ENCODE peak calls at places on chromosomes 5 and 9, in four cellular contexts. G is K562, A is HepG2, P is GM12878. O is an unnamed sample.

GRCh38 chr5:103258957-103259704 is 568 bp downstream of the MACIR start:
- DNase-seq in G (peak), A (peak), P (no peak), O (peak)

GRCh38 chr5:173534664-173535063 is 81.8 kb downstream of the BOD1 start:
- DNase-seq in G (no peak), A (no peak), P (no peak), O (no peak)

GRCh38 chr5:123809594-123810172 is 297.7 kb downstream of the CSNK1G3 start:
- DNase-seq in G (no peak), A (no peak), P (no peak), O (peak)

GRCh38 chr5:112795944-112796678 is 58.4 kb downstream of the APC start:
- DNase-seq in G (no peak), A (peak), P (no peak), O (no peak)

GRCh38 chr5:14097998-14098471 is 45.1 kb upstream of the TRIO start:
- DNase-seq in G (no peak), A (no peak), P (no peak), O (no peak)

GRCh38 chr5:55600086-55600485 is 65.3 kb upstream of the PLPP1 start:
- DNase-seq in G (no peak), A (no peak), P (no peak), O (no peak)

GRCh38 chr5:42579320-42579719 is 156.1 kb downstream of the GHR start:
- DNase-seq in G (no peak), A (no peak), P (no peak), O (no peak)

GRCh38 chr9:125472926-125473701 is 211.5 kb downstream of the GAPVD1 start:
- DNase-seq in G (peak), A (peak), P (no peak), O (peak)

GRCh38 chr5:134580001-134580460 is 52.6 kb downstream of the SAR1B start:
- DNase-seq in G (no peak), A (no peak), P (no peak), O (no peak)

GRCh38 chr5:96919754-96920197 is 16.1 kb upstream of the LNPEP start:
- DNase-seq in G (no peak), A (no peak), P (no peak), O (no peak)

DNA sequence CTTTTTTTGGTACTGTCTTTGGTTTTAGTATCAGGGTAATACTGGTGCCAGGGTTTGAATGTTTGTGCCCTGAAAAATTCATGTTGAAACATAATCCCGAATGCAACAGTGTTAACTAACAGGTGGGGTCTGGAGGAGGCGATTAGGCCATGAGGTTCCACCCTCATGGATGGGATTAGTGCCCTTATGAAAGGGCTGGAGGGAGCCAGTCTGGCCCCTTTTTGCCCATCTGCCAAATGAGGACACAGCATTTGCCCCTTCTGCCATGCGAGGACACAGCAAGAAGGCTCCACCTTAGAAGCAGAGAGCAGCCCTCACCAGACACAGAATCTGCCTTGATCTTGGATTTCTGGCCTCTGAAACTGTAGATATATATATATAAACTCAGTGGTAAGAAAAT is 32.6 kb upstream of the RNF130 start:
- DNase-seq in G (no peak), A (no peak), P (no peak), O (no peak)
- TF ChIP-seq TARDBP in G (no peak), A (no peak), P (no peak), O (no peak)

GRCh38 chr9:21576331-21577189 is 94.4 kb upstream of the IFNE start:
- DNase-seq in G (no peak), A (peak), P (peak), O (no peak)
- TF ChIP-seq SP1 in G (no peak), A (no peak), P (no peak), O (no peak)

GRCh38 chr9:134966697-134967546 is 49.2 kb upstream of the FCN1 start:
- DNase-seq in G (no peak), A (no peak), P (no peak), O (no peak)
- TF ChIP-seq TARDBP in G (no peak), A (no peak), P (no peak), O (no peak)

DNA sequence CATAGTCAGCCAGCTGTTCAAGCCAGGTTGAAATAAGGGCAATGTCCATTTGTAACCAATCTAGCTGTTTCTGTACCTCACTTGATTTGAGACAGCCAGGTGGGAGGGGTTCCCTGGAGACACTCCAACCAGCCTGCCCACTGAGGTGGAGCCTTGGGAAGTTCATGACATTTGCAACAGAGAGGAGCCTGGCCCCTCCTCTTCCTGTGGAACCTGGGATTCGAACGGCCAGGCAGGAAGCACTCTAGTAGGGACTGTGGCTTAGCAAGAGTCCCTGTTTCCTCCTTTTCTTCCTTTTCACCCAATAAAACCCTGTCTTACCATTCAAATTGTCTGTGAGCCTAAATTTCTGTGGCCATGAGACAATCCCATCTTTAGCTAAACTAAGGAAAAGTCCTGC is 312.3 kb upstream of the NMUR2 start:
- DNase-seq in G (no peak), A (no peak), P (no peak), O (no peak)
- TF ChIP-seq SP1 in G (no peak), A (no peak), P (no peak), O (no peak)